ENCODE peak calls at places on chromosome 9, in six cellular contexts. L, I, P, F, M and T are unnamed samples.

GRCh38 chr9:113526841-113527240 is 63.3 kb downstream of the RGS3 start:
- DNase-seq in L (no peak), M (no peak), P (no peak), F (no peak), I (no peak), T (no peak)

GRCh38 chr9:81705578-81705977 is 16.2 kb upstream of the TLE1 start:
- DNase-seq in F (no peak), I (no peak), P (no peak), L (no peak), M (no peak), T (no peak)

GRCh38 chr9:12817702-12818101 is 42.9 kb downstream of the LURAP1L start:
- DNase-seq in P (no peak), F (no peak), I (no peak), L (no peak), M (no peak), T (no peak)

GRCh38 chr9:115395511-115396021 is 277.6 kb upstream of the TNC start:
- DNase-seq in I (no peak), M (no peak), F (no peak), L (no peak), P (no peak), T (peak)

GRCh38 chr9:126611188-126611587 is 2.5 kb upstream of the LMX1B start:
- DNase-seq in L (no peak), I (no peak), M (no peak), P (no peak), F (no peak), T (no peak)

GRCh38 chr9:97615439-97616072 is 17.6 kb downstream of the TSTD2 start:
- DNase-seq in F (no peak), I (peak), P (peak), L (peak), M (peak), T (peak)

GRCh38 chr9:98532574-98532973 is 176.2 kb downstream of the GABBR2 start:
- DNase-seq in F (no peak), I (no peak), L (no peak), M (no peak), P (no peak), T (no peak)

GRCh38 chr9:126915281-126915816 is 767 bp downstream of the RALGPS1 start:
- DNase-seq in I (peak), F (no peak), L (peak), M (peak), P (no peak), T (no peak)

GRCh38 chr9:132404228-132404881 is 2.3 kb downstream of the TTF1 start:
- DNase-seq in M (no peak), L (no peak), P (no peak), F (no peak), I (no peak), T (no peak)